ENCODE peak calls at places on chromosomes 4 and X, in four cellular contexts. One of them, this sample, is unnamed. For H3K36me3, the result is how much of the 10 kb centered on the place peaks cover.

GRCh38 chr4:171561419-171561818 is 251.8 kb upstream of the GALNTL6 start:
- DNase-seq in K562: no peak
- DNase-seq in uterus: no peak
- DNase-seq in tibial nerve: no peak
- DNase-seq in this sample: no peak

GRCh38 chr4:38967260-38968095 is 64.7 kb downstream of the TMEM156 start:
- DNase-seq in K562: no peak
- DNase-seq in uterus: no peak
- DNase-seq in tibial nerve: no peak
- DNase-seq in this sample: no peak

GRCh38 chr4:101337688-101338087 is 9.6 kb downstream of the PPP3CA start:
- DNase-seq in K562: no peak
- DNase-seq in uterus: no peak
- DNase-seq in tibial nerve: no peak
- DNase-seq in this sample: no peak

GRCh38 chrX:128699716-128700285 is 647.6 kb upstream of the ACTRT1 start:
- DNase-seq in K562: no peak
- DNase-seq in uterus: no peak
- DNase-seq in tibial nerve: no peak
- DNase-seq in this sample: no peak

GRCh38 chr4:13626492-13627184 is 887 bp downstream of the BOD1L1 start:
- DNase-seq in K562: peak
- DNase-seq in uterus: no peak
- DNase-seq in tibial nerve: no peak
- DNase-seq in this sample: no peak

GRCh38 chrX:27039332-27039731 is 423.8 kb downstream of the PPP4R3C start:
- DNase-seq in K562: no peak
- DNase-seq in uterus: no peak
- DNase-seq in tibial nerve: no peak
- DNase-seq in this sample: no peak

GRCh38 chr4:19478791-19479190 is 772.9 kb upstream of the SLIT2 start:
- DNase-seq in K562: no peak
- DNase-seq in uterus: no peak
- DNase-seq in tibial nerve: no peak
- DNase-seq in this sample: no peak

GRCh38 chr4:143207555-143207954 is 22.8 kb downstream of the USP38 start:
- DNase-seq in K562: no peak
- DNase-seq in uterus: no peak
- DNase-seq in tibial nerve: no peak
- DNase-seq in this sample: no peak

DNA sequence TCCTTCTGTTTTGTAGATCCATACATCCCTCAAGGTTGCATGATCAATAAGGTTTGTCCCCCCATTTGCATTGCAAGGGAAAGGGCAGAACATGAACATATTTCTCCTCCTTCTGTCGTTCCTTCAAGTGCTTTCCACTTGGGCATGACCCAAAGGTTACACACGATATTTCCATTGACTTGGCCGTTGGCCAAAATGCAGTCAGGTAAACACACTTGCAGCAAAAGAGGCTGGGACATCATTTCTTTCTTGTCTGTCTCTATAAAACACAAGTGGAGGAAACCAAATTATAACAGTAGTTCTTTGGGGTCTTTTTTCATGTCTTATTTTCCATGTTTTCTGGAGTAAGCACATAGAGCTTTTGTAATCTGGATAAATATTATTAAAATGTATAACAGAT is 156.1 kb downstream of the FRAS1 start:
- DNase-seq in K562: no peak
- DNase-seq in uterus: no peak
- DNase-seq in tibial nerve: no peak
- DNase-seq in this sample: no peak
- H3K36me3 ChIP-seq in K562: under half
- H3K36me3 ChIP-seq in uterus: under half
- H3K36me3 ChIP-seq in tibial nerve: under half
- H3K36me3 ChIP-seq in this sample: under half

GRCh38 chr4:3215733-3216132 is 33.2 kb upstream of the MSANTD1 start:
- DNase-seq in K562: no peak
- DNase-seq in uterus: no peak
- DNase-seq in tibial nerve: no peak
- DNase-seq in this sample: no peak
- TF ChIP-seq CTCF in K562: no peak
- TF ChIP-seq CTCF in uterus: no peak
- TF ChIP-seq CTCF in tibial nerve: no peak
- TF ChIP-seq CTCF in this sample: no peak

DNA sequence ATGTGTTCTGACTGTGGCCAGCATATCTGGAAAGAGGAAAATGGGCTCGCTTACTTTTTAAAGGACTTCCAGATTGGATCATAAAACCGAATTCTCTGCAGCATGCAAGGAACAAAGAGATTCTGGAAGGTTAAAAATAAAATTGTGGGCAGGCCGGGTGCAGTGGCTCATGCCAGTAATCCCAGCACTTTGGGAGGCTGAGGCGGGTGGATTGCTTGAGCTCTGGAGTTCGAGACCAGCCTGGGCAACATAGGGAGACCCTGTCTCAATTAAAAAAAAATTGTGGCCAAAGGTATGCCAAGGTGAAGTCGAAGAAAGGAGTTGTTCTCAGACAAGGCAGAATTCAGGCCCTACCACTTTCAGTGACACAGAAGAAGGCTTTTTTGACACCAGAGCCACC is 37.8 kb downstream of the NELFA start:
- DNase-seq in K562: no peak
- DNase-seq in uterus: no peak
- DNase-seq in tibial nerve: no peak
- DNase-seq in this sample: no peak
- H3K36me3 ChIP-seq in K562: half or more
- H3K36me3 ChIP-seq in uterus: under half
- H3K36me3 ChIP-seq in tibial nerve: under half
- H3K36me3 ChIP-seq in this sample: half or more

DNA sequence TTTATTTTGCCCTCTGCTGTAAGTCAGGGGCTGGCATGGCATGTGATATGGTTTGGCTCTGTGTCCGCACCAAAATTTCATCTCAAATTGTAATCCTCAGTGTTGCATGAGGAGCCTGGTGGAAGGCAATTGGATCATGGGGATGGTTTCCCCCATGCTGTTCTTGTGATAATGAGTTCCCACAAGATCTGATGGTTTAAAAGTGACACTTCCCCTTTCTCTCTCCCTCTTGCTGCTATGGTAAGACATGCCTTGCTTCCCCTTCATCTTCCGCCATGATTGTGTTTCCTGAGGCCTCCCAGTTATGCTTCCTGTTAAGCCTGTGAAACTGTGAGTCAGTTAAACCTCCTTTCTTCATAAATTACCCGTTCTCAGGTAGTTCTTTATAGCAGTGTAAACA is 72.0 kb upstream of the MSX1 start:
- DNase-seq in K562: no peak
- DNase-seq in uterus: no peak
- DNase-seq in tibial nerve: no peak
- DNase-seq in this sample: no peak
- TF ChIP-seq CTCF in K562: no peak
- TF ChIP-seq CTCF in uterus: no peak
- TF ChIP-seq CTCF in tibial nerve: no peak
- TF ChIP-seq CTCF in this sample: no peak

GRCh38 chr4:68310651-68311247 is 39.1 kb downstream of the YTHDC1 start:
- DNase-seq in K562: no peak
- DNase-seq in uterus: no peak
- DNase-seq in tibial nerve: no peak
- DNase-seq in this sample: no peak
- H3K36me3 ChIP-seq in K562: under half
- H3K36me3 ChIP-seq in uterus: under half
- H3K36me3 ChIP-seq in tibial nerve: under half
- H3K36me3 ChIP-seq in this sample: under half

DNA sequence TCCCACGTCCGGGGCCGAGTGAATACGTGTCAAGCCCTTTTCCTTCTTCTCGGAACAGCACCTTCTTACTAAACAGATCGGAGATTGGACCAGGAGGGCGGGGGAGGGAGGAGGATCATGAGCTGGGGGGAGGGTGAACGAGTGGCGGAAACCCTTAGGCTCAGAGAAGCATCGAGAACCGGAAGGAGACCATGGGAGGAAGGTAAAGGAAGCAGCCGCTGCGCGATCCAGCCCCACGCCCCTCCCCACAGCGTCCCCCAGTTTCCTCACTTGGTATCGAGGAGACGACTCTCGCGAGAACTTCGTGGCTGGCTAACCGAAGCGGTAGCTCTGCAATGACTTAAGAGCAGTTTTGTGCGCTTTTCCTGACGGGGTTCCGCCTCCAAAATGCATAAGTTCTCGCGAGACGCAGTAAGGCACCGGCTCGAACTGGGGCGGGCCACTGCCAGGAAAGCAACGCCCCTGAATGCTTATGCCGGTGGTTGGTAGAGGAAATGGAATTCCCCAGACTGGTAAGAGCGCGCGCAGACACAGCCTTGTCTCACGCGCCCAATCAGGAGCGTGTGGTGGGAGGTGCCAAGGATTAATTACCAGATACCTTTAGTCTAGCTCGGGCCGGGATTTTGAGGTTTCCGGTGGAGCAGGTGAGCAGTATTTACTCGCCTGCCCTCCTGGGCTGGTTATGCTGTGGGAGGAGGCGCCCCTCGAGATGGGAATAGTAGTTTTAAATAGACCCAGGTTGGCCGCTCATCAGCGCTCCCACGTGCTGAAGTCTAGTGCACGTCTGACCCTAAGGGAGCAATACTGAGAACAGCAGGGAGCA is 534 bp upstream of the UBE2D3 start:
- DNase-seq in K562: peak
- DNase-seq in uterus: peak
- DNase-seq in tibial nerve: peak
- DNase-seq in this sample: peak
- TF ChIP-seq CTCF in K562: peak
- TF ChIP-seq CTCF in uterus: no peak
- TF ChIP-seq CTCF in tibial nerve: no peak
- TF ChIP-seq CTCF in this sample: peak

GRCh38 chrX:136353519-136354095 is 52.8 kb downstream of the ADGRG4 start:
- DNase-seq in K562: no peak
- DNase-seq in uterus: no peak
- DNase-seq in tibial nerve: no peak
- DNase-seq in this sample: no peak

GRCh38 chrX:136346506-136346905 is 45.7 kb downstream of the ADGRG4 start:
- DNase-seq in K562: no peak
- DNase-seq in uterus: no peak
- DNase-seq in tibial nerve: no peak
- DNase-seq in this sample: no peak

GRCh38 chrX:136344321-136344720 is 43.6 kb downstream of the ADGRG4 start:
- DNase-seq in K562: no peak
- DNase-seq in uterus: no peak
- DNase-seq in tibial nerve: no peak
- DNase-seq in this sample: no peak

DNA sequence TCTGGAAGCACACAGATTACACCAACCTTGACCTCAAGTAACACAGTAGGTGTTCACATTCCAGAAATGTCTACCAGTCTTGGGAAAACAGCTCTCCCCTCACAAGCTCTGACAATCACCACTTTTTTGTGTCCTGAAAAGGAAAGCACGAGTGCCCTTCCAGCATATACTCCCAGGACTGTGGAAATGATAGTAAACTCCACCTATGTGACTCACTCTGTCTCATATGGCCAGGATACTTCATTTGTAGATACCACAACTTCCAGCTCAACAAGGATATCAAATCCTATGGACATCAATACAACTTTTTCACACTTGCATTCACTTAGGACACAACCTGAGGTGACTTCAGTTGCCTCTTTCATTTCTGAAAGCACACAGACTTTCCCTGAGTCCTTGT is 46.9 kb downstream of the ADGRG4 start:
- DNase-seq in K562: no peak
- DNase-seq in uterus: no peak
- DNase-seq in tibial nerve: no peak
- DNase-seq in this sample: no peak
- H3K36me3 ChIP-seq in K562: under half
- H3K36me3 ChIP-seq in uterus: under half
- H3K36me3 ChIP-seq in tibial nerve: under half
- H3K36me3 ChIP-seq in this sample: under half

DNA sequence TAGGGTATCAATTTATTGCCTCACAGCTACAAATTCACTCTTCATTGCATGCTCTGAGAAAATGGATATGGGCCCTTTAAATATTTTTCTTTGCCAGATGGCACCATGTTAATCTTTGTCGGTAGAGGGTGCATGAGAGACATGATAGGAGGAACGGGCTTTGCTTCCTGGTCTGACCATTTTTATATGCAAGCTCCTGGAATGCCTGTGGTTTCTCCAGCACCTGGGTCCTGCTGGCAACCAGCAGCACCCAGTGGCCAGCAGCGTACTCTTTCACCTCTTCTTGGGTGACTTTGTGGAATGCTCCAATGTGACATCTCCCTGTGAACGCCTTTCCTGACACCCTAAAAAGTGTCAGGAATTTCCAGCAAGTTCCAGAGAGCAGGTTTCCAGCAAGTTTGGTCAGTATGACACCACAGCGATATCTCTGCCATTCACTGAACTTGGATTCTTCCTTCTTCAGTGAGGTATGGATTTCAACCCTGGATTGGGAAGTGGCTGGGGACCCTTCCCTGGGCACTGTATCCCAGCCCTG is 140.3 kb upstream of the PGRMC2 start:
- DNase-seq in K562: peak
- DNase-seq in uterus: no peak
- DNase-seq in tibial nerve: peak
- DNase-seq in this sample: peak
- TF ChIP-seq CTCF in K562: peak
- TF ChIP-seq CTCF in uterus: peak
- TF ChIP-seq CTCF in tibial nerve: no peak
- TF ChIP-seq CTCF in this sample: peak